ENCODE peak calls at places on chromosomes 16 and 17, in six cellular contexts. One of them, this sample, is unnamed.
A peak's percentile ranks its signal among the peaks of the same experiment; 100 is the strongest.

GRCh38 chr17:78558181-78558850 is 18.9 kb downstream of the DNAH17 start:
- DNase-seq in CD8-positive, alpha-beta T cell: no peak
- DNase-seq in NCI-H2081: no peak
- DNase-seq in stimulated activated CD8-positive, alpha-beta memory T cell treated with anti-CD3 and anti-CD28 coated beads, Interleukin-4, amount 100 ng/mL, for 1 hour: no peak
- DNase-seq in lung: no peak
- DNase-seq in Panc1: peak; percentile 12
- DNase-seq in this sample: no peak

GRCh38 chr16:4886151-4886550 is 38.9 kb downstream of the UBN1 start:
- DNase-seq in CD8-positive, alpha-beta T cell: no peak
- DNase-seq in NCI-H2081: no peak
- DNase-seq in stimulated activated CD8-positive, alpha-beta memory T cell treated with anti-CD3 and anti-CD28 coated beads, Interleukin-4, amount 100 ng/mL, for 1 hour: no peak
- DNase-seq in lung: no peak
- DNase-seq in Panc1: no peak
- DNase-seq in this sample: no peak

GRCh38 chr16:89922477-89922883 is 662 bp upstream of the TUBB3 start:
- DNase-seq in CD8-positive, alpha-beta T cell: peak; percentile 48
- DNase-seq in NCI-H2081: peak; percentile 35
- DNase-seq in stimulated activated CD8-positive, alpha-beta memory T cell treated with anti-CD3 and anti-CD28 coated beads, Interleukin-4, amount 100 ng/mL, for 1 hour: no peak
- DNase-seq in lung: peak; percentile 72
- DNase-seq in Panc1: no peak
- DNase-seq in this sample: peak; percentile 50

GRCh38 chr16:64534180-64534780 is 587.6 kb downstream of the CDH11 start:
- DNase-seq in CD8-positive, alpha-beta T cell: no peak
- DNase-seq in NCI-H2081: no peak
- DNase-seq in stimulated activated CD8-positive, alpha-beta memory T cell treated with anti-CD3 and anti-CD28 coated beads, Interleukin-4, amount 100 ng/mL, for 1 hour: no peak
- DNase-seq in lung: no peak
- DNase-seq in Panc1: no peak
- DNase-seq in this sample: no peak

GRCh38 chr17:72588561-72588960 is 467.7 kb downstream of the SOX9 start:
- DNase-seq in CD8-positive, alpha-beta T cell: no peak
- DNase-seq in NCI-H2081: peak; percentile 69
- DNase-seq in stimulated activated CD8-positive, alpha-beta memory T cell treated with anti-CD3 and anti-CD28 coated beads, Interleukin-4, amount 100 ng/mL, for 1 hour: no peak
- DNase-seq in lung: no peak
- DNase-seq in Panc1: no peak
- DNase-seq in this sample: no peak

GRCh38 chr17:57578608-57578990 is 166.5 kb downstream of the CCDC182 start:
- DNase-seq in CD8-positive, alpha-beta T cell: no peak
- DNase-seq in NCI-H2081: peak; percentile 54
- DNase-seq in stimulated activated CD8-positive, alpha-beta memory T cell treated with anti-CD3 and anti-CD28 coated beads, Interleukin-4, amount 100 ng/mL, for 1 hour: no peak
- DNase-seq in lung: no peak
- DNase-seq in Panc1: no peak
- DNase-seq in this sample: no peak

GRCh38 chr17:47941998-47942490 is 673 bp downstream of the PNPO start:
- DNase-seq in CD8-positive, alpha-beta T cell: no peak
- DNase-seq in NCI-H2081: no peak
- DNase-seq in stimulated activated CD8-positive, alpha-beta memory T cell treated with anti-CD3 and anti-CD28 coated beads, Interleukin-4, amount 100 ng/mL, for 1 hour: no peak
- DNase-seq in lung: no peak
- DNase-seq in Panc1: no peak
- DNase-seq in this sample: no peak

GRCh38 chr16:4847774-4848587 is 700 bp downstream of the UBN1 start:
- DNase-seq in CD8-positive, alpha-beta T cell: peak; percentile 50
- DNase-seq in NCI-H2081: peak; percentile 16
- DNase-seq in stimulated activated CD8-positive, alpha-beta memory T cell treated with anti-CD3 and anti-CD28 coated beads, Interleukin-4, amount 100 ng/mL, for 1 hour: no peak
- DNase-seq in lung: peak; percentile 61
- DNase-seq in Panc1: no peak
- DNase-seq in this sample: peak; percentile 73

GRCh38 chr16:12290165-12290564 is 313.6 kb downstream of the SNX29 start:
- DNase-seq in CD8-positive, alpha-beta T cell: no peak
- DNase-seq in NCI-H2081: no peak
- DNase-seq in stimulated activated CD8-positive, alpha-beta memory T cell treated with anti-CD3 and anti-CD28 coated beads, Interleukin-4, amount 100 ng/mL, for 1 hour: no peak
- DNase-seq in lung: no peak
- DNase-seq in Panc1: no peak
- DNase-seq in this sample: no peak

GRCh38 chr16:10485698-10486382 is 94.6 kb downstream of the EMP2 start:
- DNase-seq in CD8-positive, alpha-beta T cell: no peak
- DNase-seq in NCI-H2081: no peak
- DNase-seq in stimulated activated CD8-positive, alpha-beta memory T cell treated with anti-CD3 and anti-CD28 coated beads, Interleukin-4, amount 100 ng/mL, for 1 hour: no peak
- DNase-seq in lung: no peak
- DNase-seq in Panc1: no peak
- DNase-seq in this sample: no peak